ENCODE peak calls at places on chromosome 4, in ten cellular contexts. B, A, Q, E, S, L, H, R, N and U are unnamed samples. For H3K4me1, the result is how much of the 10 kb centered on the place peaks cover.

GRCh38 chr4:138259296-138259695 is 17.1 kb upstream of the SLC7A11 start:
- DNase-seq in B (no peak), A (no peak), Q (no peak), E (no peak), S (no peak), L (no peak), H (no peak), R (no peak), N (no peak), U (no peak)

GRCh38 chr4:154084864-154085263 is 296.0 kb upstream of the SFRP2 start:
- DNase-seq in B (no peak), A (no peak), Q (no peak), E (no peak), S (no peak), L (no peak), H (peak), R (no peak), N (no peak), U (no peak)

GRCh38 chr4:101140228-101140627 is 207.1 kb downstream of the PPP3CA start:
- DNase-seq in B (no peak), A (no peak), Q (no peak), E (no peak), S (peak), L (no peak), H (no peak), R (no peak), N (no peak), U (no peak)

GRCh38 chr4:18127030-18127429 is 105.5 kb upstream of the LCORL start:
- DNase-seq in B (no peak), A (no peak), Q (no peak), E (no peak), S (no peak), L (no peak), H (no peak), R (no peak), N (no peak), U (no peak)

GRCh38 chr4:113146876-113147358 is 97.5 kb downstream of the ANK2 start:
- DNase-seq in B (no peak), A (no peak), Q (no peak), E (no peak), S (no peak), L (no peak), H (no peak), R (no peak), N (peak), U (no peak)

GRCh38 chr4:140308366-140309123 is 64.9 kb upstream of the SCOC start:
- DNase-seq in B (no peak), A (no peak), Q (no peak), E (peak), S (no peak), L (no peak), H (no peak), R (no peak), N (peak), U (peak)

GRCh38 chr4:40980318-40980883 is 230.6 kb downstream of the NSUN7 start:
- DNase-seq in B (no peak), A (no peak), Q (no peak), E (no peak), S (no peak), L (no peak), H (peak), R (no peak), N (no peak), U (no peak)

GRCh38 chr4:54228563-54229501 is at the start of gene PDGFRA:
- DNase-seq in B (peak), A (no peak), Q (no peak), E (no peak), S (no peak), L (no peak), H (no peak), R (no peak), N (no peak), U (no peak)

GRCh38 chr4:96713271-96713670 is 873.4 kb downstream of the PDHA2 start:
- DNase-seq in B (no peak), A (no peak), Q (no peak), E (no peak), S (no peak), L (no peak), H (no peak), R (no peak), N (no peak), U (no peak)

GRCh38 chr4:107548211-107548905 is 171.7 kb downstream of the PAPSS1 start:
- DNase-seq in B (no peak), A (no peak), Q (no peak), E (no peak), S (no peak), L (no peak), H (peak), R (no peak), N (no peak), U (peak)

GRCh38 chr4:148648599-148648998 is 206.4 kb upstream of the NR3C2 start:
- DNase-seq in B (no peak), A (no peak), Q (no peak), E (no peak), S (no peak), L (no peak), H (no peak), R (no peak), N (no peak), U (peak)

GRCh38 chr4:55458164-55458563 is 62.4 kb downstream of the TMEM165 start:
- DNase-seq in B (no peak), A (no peak), Q (no peak), E (no peak), S (no peak), L (no peak), H (peak), R (no peak), N (no peak), U (no peak)

GRCh38 chr4:122823476-122823875 is 3.2 kb upstream of the FGF2 start:
- DNase-seq in B (no peak), A (no peak), Q (no peak), E (no peak), S (no peak), L (no peak), H (no peak), R (no peak), N (no peak), U (no peak)

GRCh38 chr4:168432419-168433146 is 47.7 kb downstream of the DDX60L start:
- DNase-seq in B (no peak), A (no peak), Q (no peak), E (no peak), S (no peak), L (no peak), H (peak), R (no peak), N (no peak), U (no peak)

GRCh38 chr4:176270669-176271068 is 1.6 kb upstream of the ASB5 start:
- DNase-seq in B (no peak), A (no peak), Q (no peak), E (peak), S (peak), L (peak), H (peak), R (peak), N (no peak), U (no peak)

GRCh38 chr4:29082684-29083083 is 1637.5 kb upstream of the PCDH7 start:
- DNase-seq in B (no peak), A (no peak), Q (no peak), E (no peak), S (no peak), L (no peak), H (peak), R (no peak), N (no peak), U (no peak)

GRCh38 chr4:123265443-123265842 is 131.2 kb upstream of the SPRY1 start:
- DNase-seq in B (no peak), A (no peak), Q (no peak), E (no peak), S (no peak), L (no peak), H (peak), R (no peak), N (no peak), U (peak)

GRCh38 chr4:26080876-26081628 is 167.0 kb downstream of the SMIM20 start:
- DNase-seq in B (no peak), A (no peak), Q (no peak), E (no peak), S (no peak), L (no peak), H (no peak), R (no peak), N (no peak), U (no peak)

GRCh38 chr4:185011408-185011807 is 6.9 kb upstream of the HELT start:
- DNase-seq in B (no peak), A (no peak), Q (no peak), E (no peak), S (peak), L (peak), H (peak), R (no peak), N (no peak), U (no peak)

GRCh38 chr4:17512973-17513665 is 1.2 kb upstream of the QDPR start:
- DNase-seq in B (no peak), A (no peak), Q (no peak), E (peak), S (no peak), L (no peak), H (no peak), R (no peak), N (no peak), U (no peak)

GRCh38 chr4:70759126-70759525 is 37.4 kb downstream of the RUFY3 start:
- DNase-seq in B (no peak), A (no peak), Q (no peak), E (no peak), S (no peak), L (no peak), H (no peak), R (no peak), N (no peak), U (no peak)

GRCh38 chr4:128521156-128521555 is 233.5 kb upstream of the PGRMC2 start:
- DNase-seq in B (no peak), A (no peak), Q (no peak), E (no peak), S (no peak), L (no peak), H (no peak), R (no peak), N (no peak), U (no peak)

GRCh38 chr4:74287791-74288190 is 20.5 kb upstream of the EPGN start:
- DNase-seq in B (no peak), A (no peak), Q (no peak), E (no peak), S (no peak), L (no peak), H (no peak), R (no peak), N (no peak), U (no peak)

GRCh38 chr4:8495803-8496202 is 55.2 kb downstream of the TRMT44 start:
- DNase-seq in B (no peak), A (no peak), Q (no peak), E (no peak), S (peak), L (no peak), H (no peak), R (no peak), N (no peak), U (no peak)

GRCh38 chr4:83011779-83012630 is 1.4 kb upstream of the LIN54 start:
- DNase-seq in B (no peak), A (no peak), Q (peak), E (no peak), S (peak), L (no peak), H (peak), R (no peak), N (peak), U (peak)

GRCh38 chr4:67727124-67727850 is 26.3 kb upstream of the UBA6 start:
- DNase-seq in B (no peak), A (no peak), Q (no peak), E (peak), S (no peak), L (no peak), H (peak), R (no peak), N (no peak), U (no peak)

GRCh38 chr4:20889901-20890300 is 189.6 kb downstream of the PACRGL start:
- DNase-seq in B (no peak), A (no peak), Q (no peak), E (no peak), S (no peak), L (no peak), H (no peak), R (no peak), N (no peak), U (no peak)

GRCh38 chr4:187993827-187994226 is 1.7 kb upstream of the ZFP42 start:
- DNase-seq in B (no peak), A (no peak), Q (no peak), E (no peak), S (no peak), L (peak), H (peak), R (no peak), N (no peak), U (no peak)

GRCh38 chr4:121057466-121057911 is 14.8 kb downstream of the NDNF start:
- DNase-seq in B (no peak), A (no peak), Q (no peak), E (no peak), S (peak), L (no peak), H (no peak), R (no peak), N (no peak), U (no peak)

GRCh38 chr4:51870441-51871188 is 27.7 kb downstream of the DCUN1D4 start:
- DNase-seq in B (no peak), A (no peak), Q (no peak), E (no peak), S (no peak), L (no peak), H (peak), R (no peak), N (no peak), U (no peak)

GRCh38 chr4:51865717-51866116 is 22.8 kb downstream of the DCUN1D4 start:
- DNase-seq in B (no peak), A (no peak), Q (no peak), E (no peak), S (no peak), L (no peak), H (no peak), R (no peak), N (no peak), U (no peak)

GRCh38 chr4:51866835-51867234 is 23.9 kb downstream of the DCUN1D4 start:
- DNase-seq in B (no peak), A (no peak), Q (no peak), E (no peak), S (no peak), L (no peak), H (no peak), R (no peak), N (no peak), U (no peak)

GRCh38 chr4:51867689-51868448 is 24.9 kb downstream of the DCUN1D4 start:
- DNase-seq in B (no peak), A (no peak), Q (no peak), E (no peak), S (no peak), L (no peak), H (no peak), R (no peak), N (no peak), U (no peak)

GRCh38 chr4:51868449-51868847 is 25.5 kb downstream of the DCUN1D4 start:
- DNase-seq in B (no peak), A (no peak), Q (no peak), E (no peak), S (no peak), L (no peak), H (no peak), R (no peak), N (no peak), U (no peak)
- TF ChIP-seq CTCF in B (no peak), A (no peak), Q (no peak), E (no peak), S (no peak), L (no peak), H (no peak), R (no peak), N (no peak), U (no peak)

GRCh38 chr4:81214518-81215218 is 354 bp downstream of the PRKG2 start:
- DNase-seq in B (no peak), A (no peak), Q (peak), E (no peak), S (no peak), L (no peak), H (no peak), R (no peak), N (peak), U (no peak)
- H3K4me3 ChIP-seq in B (no peak), A (no peak), Q (peak), E (peak), S (no peak), L (no peak), H (peak), R (peak), N (peak), U (peak)

GRCh38 chr4:77176606-77177005 is 19.6 kb downstream of the CCNG2 start:
- DNase-seq in B (no peak), A (no peak), Q (no peak), E (no peak), S (no peak), L (no peak), H (no peak), R (no peak), N (no peak), U (peak)
- H3K4me1 ChIP-seq in B (under half), A (under half), Q (under half), E (half or more), S (under half), L (under half), H (under half), R (under half), N (under half), U (under half)

GRCh38 chr4:126627255-126627654 is 1005.5 kb upstream of the INTU start:
- DNase-seq in B (no peak), A (no peak), Q (no peak), E (no peak), S (peak), L (peak), H (peak), R (no peak), N (no peak), U (no peak)
- TF ChIP-seq CTCF in B (no peak), A (no peak), Q (no peak), E (peak), S (peak), L (peak), H (peak), R (peak), N (no peak), U (no peak)

DNA sequence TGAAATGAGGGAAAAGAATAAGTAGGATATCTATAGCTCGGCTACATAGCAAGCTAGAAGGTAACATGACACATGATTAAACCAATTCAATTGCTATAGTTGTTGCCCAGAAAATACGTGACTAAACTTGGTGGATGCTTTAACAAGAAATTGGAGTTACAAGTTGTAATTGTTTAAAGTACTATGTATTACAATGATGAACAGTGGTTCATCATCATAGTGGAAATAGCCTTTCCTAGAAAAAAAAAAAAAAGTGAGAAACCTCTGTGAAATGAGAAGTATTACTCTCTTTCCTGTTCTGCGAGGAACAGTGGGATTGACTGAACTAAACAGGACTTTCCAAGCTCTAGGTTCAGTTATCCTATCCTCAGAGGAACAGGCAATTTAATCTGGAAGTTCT is 209.7 kb upstream of the KLF3 start:
- DNase-seq in B (no peak), A (no peak), Q (no peak), E (no peak), S (no peak), L (no peak), H (no peak), R (no peak), N (no peak), U (no peak)
- H3K4me3 ChIP-seq in B (no peak), A (no peak), Q (no peak), E (no peak), S (no peak), L (no peak), H (no peak), R (no peak), N (no peak), U (no peak)

DNA sequence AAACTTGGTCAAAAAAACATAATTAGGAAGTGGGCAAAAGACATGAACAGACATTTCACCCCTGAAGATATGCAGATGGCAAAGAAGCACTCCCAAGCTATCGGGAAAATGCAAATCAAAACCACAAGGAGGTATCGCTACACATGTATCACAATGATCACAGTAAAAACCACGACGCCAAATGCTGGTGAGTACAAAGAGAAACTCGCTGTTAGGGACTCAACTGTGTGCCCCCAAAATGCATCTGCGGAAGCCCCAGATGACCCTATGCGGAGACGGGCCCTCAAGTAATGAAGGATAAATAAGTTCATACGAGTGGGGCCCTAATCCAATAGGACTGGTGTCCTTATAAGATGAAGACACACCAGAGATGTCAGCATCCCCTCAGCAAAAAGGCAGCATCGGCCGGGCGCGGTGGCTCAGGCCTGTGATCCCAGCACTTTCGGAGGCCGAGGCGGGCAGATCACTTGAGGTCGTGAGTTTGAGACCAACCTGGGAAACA is 10.2 kb downstream of the GAK start:
- DNase-seq in B (no peak), A (no peak), Q (peak), E (no peak), S (no peak), L (no peak), H (no peak), R (no peak), N (no peak), U (no peak)
- H3K4me1 ChIP-seq in B (under half), A (under half), Q (under half), E (under half), S (under half), L (under half), H (under half), R (under half), N (under half), U (under half)

GRCh38 chr4:142846105-142846728 is at the start of gene INPP4B:
- DNase-seq in B (peak), A (no peak), Q (peak), E (no peak), S (peak), L (peak), H (peak), R (no peak), N (peak), U (peak)

GRCh38 chr4:142838781-142839180 is 7.3 kb downstream of the INPP4B start:
- DNase-seq in B (no peak), A (no peak), Q (no peak), E (no peak), S (no peak), L (no peak), H (peak), R (no peak), N (no peak), U (no peak)

GRCh38 chr4:142844782-142845181 is 1.3 kb downstream of the INPP4B start:
- DNase-seq in B (no peak), A (no peak), Q (no peak), E (no peak), S (no peak), L (no peak), H (peak), R (no peak), N (no peak), U (no peak)

GRCh38 chr4:142845293-142846070 is 619 bp downstream of the INPP4B start:
- DNase-seq in B (peak), A (no peak), Q (peak), E (no peak), S (peak), L (no peak), H (peak), R (no peak), N (peak), U (no peak)

DNA sequence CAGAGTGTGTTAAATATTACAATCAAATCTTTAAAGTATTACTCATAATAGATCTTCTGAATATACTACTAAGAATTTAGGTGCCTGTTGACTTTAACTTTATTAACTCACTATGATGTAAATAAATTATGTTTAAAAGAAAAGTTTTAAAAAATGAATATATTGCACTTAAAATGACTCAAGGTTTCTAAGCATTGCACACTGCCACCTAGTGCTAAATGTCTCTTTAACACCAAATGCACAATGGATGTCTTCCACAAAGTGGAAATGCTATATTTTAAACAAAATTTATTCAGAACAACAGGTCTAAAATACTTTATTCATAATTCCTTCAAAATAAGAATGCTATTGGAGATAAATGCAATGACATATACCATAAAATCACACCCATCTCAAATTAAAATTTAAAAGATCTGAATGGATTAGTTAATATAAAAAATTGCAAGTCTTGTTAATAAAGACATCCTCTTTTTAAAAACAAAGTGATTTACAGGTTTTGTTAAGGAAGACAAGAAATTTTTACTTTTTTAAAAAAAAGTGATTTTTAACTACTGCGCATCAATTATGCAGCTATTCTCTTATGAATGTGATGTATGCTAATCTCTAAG is 5.5 kb downstream of the INPP4B start:
- DNase-seq in B (no peak), A (no peak), Q (no peak), E (no peak), S (no peak), L (peak), H (peak), R (no peak), N (no peak), U (no peak)
- TF ChIP-seq CTCF in B (peak), A (peak), Q (peak), E (no peak), S (peak), L (peak), H (peak), R (peak), N (peak), U (peak)